ENCODE peak calls at places on chromosomes 5 and 9, in nine cellular contexts. Y, V, B, T, G, O, K, I and D are unnamed samples.

GRCh38 chr5:10319202-10319851 is 11.6 kb upstream of the CMBL start:
- DNase-seq in O (no peak), Y (no peak), B (no peak), I (no peak), V (no peak), K (no peak), T (no peak), G (no peak), D (peak; percentile 52)

GRCh38 chr5:38809388-38810359 is 36.1 kb upstream of the OSMR start:
- DNase-seq in I (peak; percentile 87), V (peak; percentile 36), G (peak; percentile 87), O (peak; percentile 85), T (peak; percentile 84), K (peak; percentile 87), Y (peak; percentile 75), B (peak; percentile 92), D (peak; percentile 97)

GRCh38 chr9:115400801-115401200 is 282.8 kb upstream of the TNC start:
- DNase-seq in V (no peak), K (no peak), T (no peak), G (no peak), Y (no peak), B (peak; percentile 54), I (no peak), O (no peak), D (peak; percentile 90)

GRCh38 chr5:121918238-121918637 is 43.5 kb upstream of the SRFBP1 start:
- DNase-seq in B (no peak), O (no peak), G (no peak), K (no peak), T (no peak), Y (no peak), V (no peak), I (no peak), D (no peak)

GRCh38 chr9:116701940-116702642 is 15.0 kb downstream of the TRIM32 start:
- DNase-seq in G (no peak), O (no peak), K (no peak), V (no peak), Y (no peak), T (no peak), I (no peak), B (no peak), D (no peak)

GRCh38 chr5:116038817-116039216 is 6.5 kb downstream of the ARL14EPL start:
- DNase-seq in V (peak; percentile 56), Y (no peak), O (no peak), B (no peak), K (no peak), G (no peak), I (no peak), T (no peak), D (no peak)

GRCh38 chr9:86298873-86299272 is 16.5 kb upstream of the ISCA1 start:
- DNase-seq in K (no peak), T (no peak), I (no peak), G (no peak), O (no peak), Y (no peak), V (no peak), B (no peak), D (no peak)

GRCh38 chr5:39283231-39283818 is 64.0 kb upstream of the FYB1 start:
- DNase-seq in O (no peak), B (peak; percentile 29), G (peak; percentile 34), K (peak; percentile 50), Y (peak; percentile 12), I (no peak), V (peak; percentile 28), T (peak; percentile 49), D (peak; percentile 78)

GRCh38 chr5:110441035-110441434 is 285.4 kb downstream of the TMEM232 start:
- DNase-seq in Y (peak; percentile 31), V (no peak), G (no peak), O (no peak), K (peak; percentile 22), B (no peak), I (no peak), T (no peak), D (peak; percentile 42)

GRCh38 chr9:13002740-13003139 is 227.9 kb downstream of the LURAP1L start:
- DNase-seq in O (no peak), V (no peak), K (peak; percentile 16), Y (no peak), G (no peak), I (no peak), B (no peak), T (no peak), D (no peak)

GRCh38 chr9:4558599-4558998 is 68.3 kb downstream of the SLC1A1 start:
- DNase-seq in O (no peak), I (no peak), B (no peak), T (no peak), G (peak; percentile 11), V (no peak), Y (no peak), K (no peak), D (no peak)

GRCh38 chr5:84885479-84886258 is 501.0 kb upstream of the EDIL3 start:
- DNase-seq in V (no peak), Y (no peak), I (no peak), B (peak; percentile 51), O (no peak), K (no peak), T (no peak), G (peak; percentile 42), D (peak; percentile 57)

GRCh38 chr9:84759300-84759750 is 89.8 kb downstream of the NTRK2 start:
- DNase-seq in V (no peak), K (no peak), T (no peak), G (no peak), I (no peak), Y (no peak), B (no peak), O (no peak), D (no peak)

GRCh38 chr5:107263387-107264003 is 407.2 kb downstream of the EFNA5 start:
- DNase-seq in B (no peak), Y (no peak), O (no peak), T (no peak), V (no peak), I (no peak), G (no peak), K (no peak), D (no peak)

GRCh38 chr5:11044581-11044980 is 283.5 kb upstream of the DAP start:
- DNase-seq in G (no peak), O (no peak), K (no peak), Y (no peak), B (no peak), V (no peak), I (no peak), T (no peak), D (no peak)

GRCh38 chr5:156402387-156402921 is 75.5 kb downstream of the SGCD start:
- DNase-seq in G (no peak), O (no peak), K (no peak), I (no peak), Y (no peak), V (peak; percentile 71), B (no peak), T (no peak), D (no peak)

GRCh38 chr9:89207026-89207425 is 28.4 kb upstream of the SHC3 start:
- DNase-seq in O (no peak), V (no peak), T (no peak), G (no peak), I (no peak), K (no peak), Y (no peak), B (no peak), D (no peak)
- TF ChIP-seq CTCF in O (no peak), V (no peak), T (no peak), G (no peak), I (no peak), K (no peak), Y (no peak), B (no peak), D (no peak)

GRCh38 chr5:141439411-141440141 is 9.3 kb downstream of the PCDHGA12 start:
- DNase-seq in I (no peak), B (no peak), T (no peak), Y (no peak), O (no peak), G (no peak), K (no peak), V (no peak), D (peak; percentile 52)

GRCh38 chr5:141431286-141431685 is 979 bp downstream of the PCDHGA12 start:
- DNase-seq in V (no peak), B (no peak), K (no peak), O (no peak), G (no peak), I (no peak), T (no peak), Y (no peak), D (peak; percentile 46)

GRCh38 chr5:141441571-141442170 is 11.4 kb downstream of the PCDHGA12 start:
- DNase-seq in G (no peak), O (no peak), V (no peak), K (no peak), I (no peak), T (no peak), Y (no peak), B (no peak), D (no peak)

GRCh38 chr5:141434006-141434405 is 3.7 kb downstream of the PCDHGA12 start:
- DNase-seq in O (no peak), B (no peak), Y (no peak), T (no peak), I (no peak), G (no peak), K (no peak), V (no peak), D (peak; percentile 18)

DNA sequence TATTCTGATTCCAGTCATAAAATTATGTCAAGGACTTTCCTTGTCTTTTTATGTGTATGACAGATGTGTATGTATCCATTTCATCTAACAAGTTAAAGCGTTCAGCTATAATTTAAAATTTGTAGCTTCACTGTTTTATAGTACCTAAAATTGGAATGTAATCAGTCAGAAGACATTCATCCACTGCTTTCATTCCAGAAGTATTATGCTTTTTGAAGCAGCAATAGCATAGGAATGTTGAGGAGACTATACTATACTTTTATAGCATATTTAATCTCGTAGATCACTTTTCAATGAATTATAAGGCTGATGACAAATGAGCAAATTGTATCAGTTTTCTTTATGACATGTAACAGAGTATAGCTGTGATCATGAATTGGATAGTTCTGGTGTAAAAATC is 6.9 kb downstream of the PCDHGA12 start:
- DNase-seq in O (no peak), T (no peak), V (no peak), K (no peak), B (no peak), G (no peak), Y (no peak), I (no peak), D (peak; percentile 27)
- H3K9me3 ChIP-seq in O (peaks cover 63% of the 10 kb centered on the region), T (peaks cover 2% of the 10 kb centered on the region), V (no peaks in the 10 kb centered on the region), K (no peaks in the 10 kb centered on the region), B (peaks cover 34% of the 10 kb centered on the region), G (peaks cover 4% of the 10 kb centered on the region), Y (no peaks in the 10 kb centered on the region), I (peaks cover 79% of the 10 kb centered on the region), D (no peaks in the 10 kb centered on the region)

GRCh38 chr9:2824564-2824963 is 19.3 kb downstream of the PUM3 start:
- DNase-seq in I (no peak), O (no peak), B (no peak), G (no peak), K (peak; percentile 27), T (peak; percentile 73), Y (no peak), V (no peak), D (no peak)
- TF ChIP-seq CTCF in I (no peak), O (no peak), B (peak; percentile 6), G (peak; percentile 35), K (peak; percentile 68), T (peak; percentile 86), Y (peak; percentile 52), V (no peak), D (no peak)

DNA sequence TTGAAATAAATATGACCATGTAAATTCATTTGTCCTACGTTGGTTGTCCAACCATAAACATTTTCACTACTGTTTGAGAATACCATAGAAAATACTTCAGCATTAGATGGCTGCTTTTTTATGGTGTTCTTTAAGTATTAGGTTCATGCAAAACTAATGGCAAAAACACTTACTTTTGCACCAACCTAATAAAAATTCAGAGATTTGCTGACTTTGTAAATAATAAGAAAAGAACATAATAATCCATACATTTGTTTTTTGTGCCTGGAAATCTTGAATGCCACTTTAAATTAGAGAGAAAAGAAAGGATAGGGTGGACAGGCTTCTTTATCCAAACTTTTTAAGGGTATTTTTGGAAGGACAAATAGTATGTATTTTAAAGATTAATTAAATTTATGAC is 719.7 kb upstream of the TYRP1 start:
- DNase-seq in O (no peak), G (no peak), K (no peak), T (no peak), B (no peak), V (no peak), I (no peak), Y (no peak), D (no peak)
- H3K9me3 ChIP-seq in O (no peaks in the 10 kb centered on the region), G (no peaks in the 10 kb centered on the region), K (no peaks in the 10 kb centered on the region), T (no peaks in the 10 kb centered on the region), B (no peaks in the 10 kb centered on the region), V (no peaks in the 10 kb centered on the region), I (no peaks in the 10 kb centered on the region), Y (peaks cover 4% of the 10 kb centered on the region), D (no peaks in the 10 kb centered on the region)